ENCODE peak calls at places on chromosomes 16 and 17, in eight cellular contexts. One of them, this sample, is unnamed.

GRCh38 chr16:72111653-72112451 is 18.2 kb downstream of the DHX38 start:
- DNase-seq in lower lobe of right lung: no peak
- DNase-seq in A549: no peak
- DNase-seq in NCI-H1694: no peak
- DNase-seq in activated T-helper 2 cell treated with anti-CD3 and anti-CD28 coated beads, Interferon-gamma antibody, Interleukin-2, Interleukin-4, amounts not matched to agents 10 μg/mL and 5 μg/mL and 100 μg/mL, durations not matched to agents 14 hours and 24 hours and 36 hours: no peak
- DNase-seq in testis: peak; percentile 10
- DNase-seq in ascending aorta: no peak
- DNase-seq in stomach: no peak
- DNase-seq in this sample: no peak

GRCh38 chr17:40555296-40556190 is 9.7 kb downstream of the CCR7 start:
- DNase-seq in A549: no peak
- DNase-seq in testis: no peak
- DNase-seq in stomach: peak; percentile 17
- DNase-seq in activated T-helper 2 cell treated with anti-CD3 and anti-CD28 coated beads, Interferon-gamma antibody, Interleukin-2, Interleukin-4, amounts not matched to agents 10 μg/mL and 5 μg/mL and 100 μg/mL, durations not matched to agents 14 hours and 24 hours and 36 hours: peak; percentile 8
- DNase-seq in lower lobe of right lung: no peak
- DNase-seq in NCI-H1694: no peak
- DNase-seq in ascending aorta: no peak
- DNase-seq in this sample: no peak

GRCh38 chr17:41801374-41802062 is 10.2 kb downstream of the P3H4 start:
- DNase-seq in ascending aorta: peak; percentile 34
- DNase-seq in NCI-H1694: peak; percentile 70
- DNase-seq in A549: peak; percentile 88
- DNase-seq in stomach: peak; percentile 89
- DNase-seq in activated T-helper 2 cell treated with anti-CD3 and anti-CD28 coated beads, Interferon-gamma antibody, Interleukin-2, Interleukin-4, amounts not matched to agents 10 μg/mL and 5 μg/mL and 100 μg/mL, durations not matched to agents 14 hours and 24 hours and 36 hours: peak; percentile 53
- DNase-seq in testis: peak; percentile 89
- DNase-seq in lower lobe of right lung: peak; percentile 87
- DNase-seq in this sample: peak; percentile 61

GRCh38 chr17:80799553-80800403 is 191.9 kb upstream of the CHMP6 start:
- DNase-seq in ascending aorta: no peak
- DNase-seq in testis: no peak
- DNase-seq in lower lobe of right lung: no peak
- DNase-seq in A549: no peak
- DNase-seq in activated T-helper 2 cell treated with anti-CD3 and anti-CD28 coated beads, Interferon-gamma antibody, Interleukin-2, Interleukin-4, amounts not matched to agents 10 μg/mL and 5 μg/mL and 100 μg/mL, durations not matched to agents 14 hours and 24 hours and 36 hours: no peak
- DNase-seq in NCI-H1694: no peak
- DNase-seq in stomach: no peak
- DNase-seq in this sample: no peak

GRCh38 chr17:39591958-39592954 is 15.5 kb downstream of the NEUROD2 start:
- DNase-seq in stomach: peak; percentile 44
- DNase-seq in lower lobe of right lung: no peak
- DNase-seq in ascending aorta: no peak
- DNase-seq in NCI-H1694: peak; percentile 86
- DNase-seq in testis: peak; percentile 37
- DNase-seq in A549: peak; percentile 64
- DNase-seq in activated T-helper 2 cell treated with anti-CD3 and anti-CD28 coated beads, Interferon-gamma antibody, Interleukin-2, Interleukin-4, amounts not matched to agents 10 μg/mL and 5 μg/mL and 100 μg/mL, durations not matched to agents 14 hours and 24 hours and 36 hours: no peak
- DNase-seq in this sample: peak; percentile 58

GRCh38 chr16:3609895-3610697 is 1.3 kb downstream of the SLX4 start:
- DNase-seq in testis: no peak
- DNase-seq in stomach: no peak
- DNase-seq in lower lobe of right lung: no peak
- DNase-seq in A549: no peak
- DNase-seq in NCI-H1694: no peak
- DNase-seq in activated T-helper 2 cell treated with anti-CD3 and anti-CD28 coated beads, Interferon-gamma antibody, Interleukin-2, Interleukin-4, amounts not matched to agents 10 μg/mL and 5 μg/mL and 100 μg/mL, durations not matched to agents 14 hours and 24 hours and 36 hours: no peak
- DNase-seq in ascending aorta: no peak
- DNase-seq in this sample: no peak

GRCh38 chr17:49204521-49204920 is 5.9 kb downstream of the GNGT2 start:
- DNase-seq in testis: no peak
- DNase-seq in A549: no peak
- DNase-seq in activated T-helper 2 cell treated with anti-CD3 and anti-CD28 coated beads, Interferon-gamma antibody, Interleukin-2, Interleukin-4, amounts not matched to agents 10 μg/mL and 5 μg/mL and 100 μg/mL, durations not matched to agents 14 hours and 24 hours and 36 hours: no peak
- DNase-seq in stomach: no peak
- DNase-seq in ascending aorta: no peak
- DNase-seq in lower lobe of right lung: no peak
- DNase-seq in NCI-H1694: no peak
- DNase-seq in this sample: no peak

GRCh38 chr17:55768946-55769624 is 18.2 kb downstream of the PCTP start:
- DNase-seq in stomach: no peak
- DNase-seq in NCI-H1694: no peak
- DNase-seq in lower lobe of right lung: no peak
- DNase-seq in activated T-helper 2 cell treated with anti-CD3 and anti-CD28 coated beads, Interferon-gamma antibody, Interleukin-2, Interleukin-4, amounts not matched to agents 10 μg/mL and 5 μg/mL and 100 μg/mL, durations not matched to agents 14 hours and 24 hours and 36 hours: no peak
- DNase-seq in testis: no peak
- DNase-seq in A549: no peak
- DNase-seq in ascending aorta: no peak
- DNase-seq in this sample: no peak

GRCh38 chr16:19844945-19845641 is 39.6 kb downstream of the GPRC5B start:
- DNase-seq in testis: no peak
- DNase-seq in NCI-H1694: peak; percentile 35
- DNase-seq in ascending aorta: no peak
- DNase-seq in stomach: no peak
- DNase-seq in activated T-helper 2 cell treated with anti-CD3 and anti-CD28 coated beads, Interferon-gamma antibody, Interleukin-2, Interleukin-4, amounts not matched to agents 10 μg/mL and 5 μg/mL and 100 μg/mL, durations not matched to agents 14 hours and 24 hours and 36 hours: no peak
- DNase-seq in lower lobe of right lung: no peak
- DNase-seq in A549: peak; percentile 43
- DNase-seq in this sample: no peak

GRCh38 chr17:27559506-27559931 is 71.5 kb upstream of the LGALS9 start:
- DNase-seq in ascending aorta: no peak
- DNase-seq in testis: peak; percentile 25
- DNase-seq in A549: no peak
- DNase-seq in NCI-H1694: no peak
- DNase-seq in lower lobe of right lung: no peak
- DNase-seq in activated T-helper 2 cell treated with anti-CD3 and anti-CD28 coated beads, Interferon-gamma antibody, Interleukin-2, Interleukin-4, amounts not matched to agents 10 μg/mL and 5 μg/mL and 100 μg/mL, durations not matched to agents 14 hours and 24 hours and 36 hours: no peak
- DNase-seq in stomach: no peak
- DNase-seq in this sample: no peak

GRCh38 chr16:24834459-24835335 is 11.1 kb upstream of the SLC5A11 start:
- DNase-seq in stomach: peak; percentile 60
- DNase-seq in lower lobe of right lung: no peak
- DNase-seq in ascending aorta: no peak
- DNase-seq in activated T-helper 2 cell treated with anti-CD3 and anti-CD28 coated beads, Interferon-gamma antibody, Interleukin-2, Interleukin-4, amounts not matched to agents 10 μg/mL and 5 μg/mL and 100 μg/mL, durations not matched to agents 14 hours and 24 hours and 36 hours: no peak
- DNase-seq in testis: peak; percentile 58
- DNase-seq in NCI-H1694: peak; percentile 37
- DNase-seq in A549: peak; percentile 76
- DNase-seq in this sample: peak; percentile 35

GRCh38 chr16:55912022-55912421 is 36.8 kb upstream of the CES5A start:
- DNase-seq in ascending aorta: no peak
- DNase-seq in A549: no peak
- DNase-seq in activated T-helper 2 cell treated with anti-CD3 and anti-CD28 coated beads, Interferon-gamma antibody, Interleukin-2, Interleukin-4, amounts not matched to agents 10 μg/mL and 5 μg/mL and 100 μg/mL, durations not matched to agents 14 hours and 24 hours and 36 hours: no peak
- DNase-seq in lower lobe of right lung: no peak
- DNase-seq in testis: no peak
- DNase-seq in stomach: no peak
- DNase-seq in NCI-H1694: peak; percentile 91
- DNase-seq in this sample: no peak

GRCh38 chr17:33469911-33470310 is 176.8 kb upstream of the ASIC2 start:
- DNase-seq in stomach: no peak
- DNase-seq in activated T-helper 2 cell treated with anti-CD3 and anti-CD28 coated beads, Interferon-gamma antibody, Interleukin-2, Interleukin-4, amounts not matched to agents 10 μg/mL and 5 μg/mL and 100 μg/mL, durations not matched to agents 14 hours and 24 hours and 36 hours: no peak
- DNase-seq in testis: no peak
- DNase-seq in lower lobe of right lung: no peak
- DNase-seq in A549: peak; percentile 10
- DNase-seq in NCI-H1694: no peak
- DNase-seq in ascending aorta: no peak
- DNase-seq in this sample: no peak

GRCh38 chr16:88472042-88472441 is 19.0 kb downstream of the ZFPM1 start:
- DNase-seq in ascending aorta: no peak
- DNase-seq in stomach: no peak
- DNase-seq in lower lobe of right lung: no peak
- DNase-seq in activated T-helper 2 cell treated with anti-CD3 and anti-CD28 coated beads, Interferon-gamma antibody, Interleukin-2, Interleukin-4, amounts not matched to agents 10 μg/mL and 5 μg/mL and 100 μg/mL, durations not matched to agents 14 hours and 24 hours and 36 hours: no peak
- DNase-seq in testis: no peak
- DNase-seq in NCI-H1694: no peak
- DNase-seq in A549: no peak
- DNase-seq in this sample: no peak

GRCh38 chr17:20991276-20992037 is 51.4 kb downstream of the USP22 start:
- DNase-seq in A549: no peak
- DNase-seq in ascending aorta: no peak
- DNase-seq in NCI-H1694: no peak
- DNase-seq in lower lobe of right lung: no peak
- DNase-seq in activated T-helper 2 cell treated with anti-CD3 and anti-CD28 coated beads, Interferon-gamma antibody, Interleukin-2, Interleukin-4, amounts not matched to agents 10 μg/mL and 5 μg/mL and 100 μg/mL, durations not matched to agents 14 hours and 24 hours and 36 hours: no peak
- DNase-seq in stomach: no peak
- DNase-seq in testis: no peak
- DNase-seq in this sample: no peak

GRCh38 chr17:82890926-82891678 is 51.3 kb upstream of the ZNF750 start:
- DNase-seq in NCI-H1694: no peak
- DNase-seq in stomach: peak; percentile 63
- DNase-seq in ascending aorta: no peak
- DNase-seq in testis: no peak
- DNase-seq in A549: no peak
- DNase-seq in lower lobe of right lung: no peak
- DNase-seq in activated T-helper 2 cell treated with anti-CD3 and anti-CD28 coated beads, Interferon-gamma antibody, Interleukin-2, Interleukin-4, amounts not matched to agents 10 μg/mL and 5 μg/mL and 100 μg/mL, durations not matched to agents 14 hours and 24 hours and 36 hours: no peak
- DNase-seq in this sample: no peak

GRCh38 chr17:80671039-80671822 is 126.6 kb downstream of the RPTOR start:
- DNase-seq in NCI-H1694: no peak
- DNase-seq in testis: no peak
- DNase-seq in A549: no peak
- DNase-seq in activated T-helper 2 cell treated with anti-CD3 and anti-CD28 coated beads, Interferon-gamma antibody, Interleukin-2, Interleukin-4, amounts not matched to agents 10 μg/mL and 5 μg/mL and 100 μg/mL, durations not matched to agents 14 hours and 24 hours and 36 hours: no peak
- DNase-seq in lower lobe of right lung: no peak
- DNase-seq in stomach: no peak
- DNase-seq in ascending aorta: no peak
- DNase-seq in this sample: no peak

GRCh38 chr17:80870401-80870800 is 121.2 kb upstream of the CHMP6 start:
- DNase-seq in NCI-H1694: no peak
- DNase-seq in lower lobe of right lung: peak; percentile 13
- DNase-seq in activated T-helper 2 cell treated with anti-CD3 and anti-CD28 coated beads, Interferon-gamma antibody, Interleukin-2, Interleukin-4, amounts not matched to agents 10 μg/mL and 5 μg/mL and 100 μg/mL, durations not matched to agents 14 hours and 24 hours and 36 hours: no peak
- DNase-seq in A549: no peak
- DNase-seq in ascending aorta: no peak
- DNase-seq in testis: no peak
- DNase-seq in stomach: no peak
- DNase-seq in this sample: no peak

GRCh38 chr17:37358830-37359681 is 16.7 kb upstream of the C17orf78 start:
- DNase-seq in stomach: peak; percentile 95
- DNase-seq in A549: peak; percentile 98
- DNase-seq in activated T-helper 2 cell treated with anti-CD3 and anti-CD28 coated beads, Interferon-gamma antibody, Interleukin-2, Interleukin-4, amounts not matched to agents 10 μg/mL and 5 μg/mL and 100 μg/mL, durations not matched to agents 14 hours and 24 hours and 36 hours: peak; percentile 92
- DNase-seq in NCI-H1694: peak; percentile 70
- DNase-seq in testis: peak; percentile 96
- DNase-seq in ascending aorta: peak; percentile 87
- DNase-seq in lower lobe of right lung: peak; percentile 97
- DNase-seq in this sample: peak; percentile 92

GRCh38 chr17:82871056-82871775 is 31.4 kb upstream of the ZNF750 start:
- DNase-seq in lower lobe of right lung: peak; percentile 36
- DNase-seq in activated T-helper 2 cell treated with anti-CD3 and anti-CD28 coated beads, Interferon-gamma antibody, Interleukin-2, Interleukin-4, amounts not matched to agents 10 μg/mL and 5 μg/mL and 100 μg/mL, durations not matched to agents 14 hours and 24 hours and 36 hours: no peak
- DNase-seq in NCI-H1694: no peak
- DNase-seq in testis: no peak
- DNase-seq in stomach: no peak
- DNase-seq in ascending aorta: no peak
- DNase-seq in A549: no peak
- DNase-seq in this sample: no peak

GRCh38 chr17:81027591-81028505 is 7.1 kb upstream of the BAIAP2 start:
- DNase-seq in A549: no peak
- DNase-seq in testis: no peak
- DNase-seq in stomach: no peak
- DNase-seq in activated T-helper 2 cell treated with anti-CD3 and anti-CD28 coated beads, Interferon-gamma antibody, Interleukin-2, Interleukin-4, amounts not matched to agents 10 μg/mL and 5 μg/mL and 100 μg/mL, durations not matched to agents 14 hours and 24 hours and 36 hours: no peak
- DNase-seq in ascending aorta: no peak
- DNase-seq in NCI-H1694: no peak
- DNase-seq in lower lobe of right lung: peak; percentile 54
- DNase-seq in this sample: no peak

GRCh38 chr17:68089881-68090280 is 54.3 kb downstream of the KPNA2 start:
- DNase-seq in lower lobe of right lung: peak; percentile 65
- DNase-seq in activated T-helper 2 cell treated with anti-CD3 and anti-CD28 coated beads, Interferon-gamma antibody, Interleukin-2, Interleukin-4, amounts not matched to agents 10 μg/mL and 5 μg/mL and 100 μg/mL, durations not matched to agents 14 hours and 24 hours and 36 hours: no peak
- DNase-seq in NCI-H1694: no peak
- DNase-seq in ascending aorta: no peak
- DNase-seq in stomach: peak; percentile 64
- DNase-seq in A549: peak; percentile 55
- DNase-seq in testis: peak; percentile 66
- DNase-seq in this sample: no peak

GRCh38 chr16:10581507-10581906 is 1.1 kb upstream of the EMP2 start:
- DNase-seq in activated T-helper 2 cell treated with anti-CD3 and anti-CD28 coated beads, Interferon-gamma antibody, Interleukin-2, Interleukin-4, amounts not matched to agents 10 μg/mL and 5 μg/mL and 100 μg/mL, durations not matched to agents 14 hours and 24 hours and 36 hours: no peak
- DNase-seq in A549: no peak
- DNase-seq in NCI-H1694: no peak
- DNase-seq in lower lobe of right lung: no peak
- DNase-seq in ascending aorta: no peak
- DNase-seq in stomach: no peak
- DNase-seq in testis: no peak
- DNase-seq in this sample: no peak

GRCh38 chr17:55454906-55455474 is 33.4 kb upstream of the MMD start:
- DNase-seq in NCI-H1694: no peak
- DNase-seq in ascending aorta: no peak
- DNase-seq in lower lobe of right lung: no peak
- DNase-seq in stomach: no peak
- DNase-seq in A549: peak; percentile 99
- DNase-seq in activated T-helper 2 cell treated with anti-CD3 and anti-CD28 coated beads, Interferon-gamma antibody, Interleukin-2, Interleukin-4, amounts not matched to agents 10 μg/mL and 5 μg/mL and 100 μg/mL, durations not matched to agents 14 hours and 24 hours and 36 hours: no peak
- DNase-seq in testis: no peak
- DNase-seq in this sample: no peak

GRCh38 chr17:72370819-72371218 is 250.0 kb downstream of the SOX9 start:
- DNase-seq in lower lobe of right lung: no peak
- DNase-seq in stomach: no peak
- DNase-seq in A549: peak; percentile 54
- DNase-seq in testis: no peak
- DNase-seq in ascending aorta: no peak
- DNase-seq in activated T-helper 2 cell treated with anti-CD3 and anti-CD28 coated beads, Interferon-gamma antibody, Interleukin-2, Interleukin-4, amounts not matched to agents 10 μg/mL and 5 μg/mL and 100 μg/mL, durations not matched to agents 14 hours and 24 hours and 36 hours: no peak
- DNase-seq in NCI-H1694: no peak
- DNase-seq in this sample: no peak